ENCODE peak calls at places on chromosomes 12 and 14, in nine cellular contexts. One of them, this sample, is unnamed.

GRCh38 chr14:95480109-95480886 is 36.2 kb downstream of the SYNE3 start:
- DNase-seq in breast epithelium: no peak
- DNase-seq in hepatocyte: no peak
- DNase-seq in Calu3: no peak
- DNase-seq in lower lobe of right lung: no peak
- DNase-seq in heart left ventricle: peak
- DNase-seq in mesothelial cell of epicardium: no peak
- DNase-seq in GM06990: peak
- DNase-seq in cardiac fibroblast: peak
- DNase-seq in this sample: no peak

GRCh38 chr14:90624228-90624627 is 192.0 kb downstream of the TTC7B start:
- DNase-seq in breast epithelium: peak
- DNase-seq in hepatocyte: no peak
- DNase-seq in Calu3: peak
- DNase-seq in lower lobe of right lung: no peak
- DNase-seq in heart left ventricle: peak
- DNase-seq in mesothelial cell of epicardium: no peak
- DNase-seq in GM06990: no peak
- DNase-seq in cardiac fibroblast: no peak
- DNase-seq in this sample: no peak

GRCh38 chr12:101566318-101566717 is 28.5 kb upstream of the MYBPC1 start:
- DNase-seq in breast epithelium: no peak
- DNase-seq in hepatocyte: no peak
- DNase-seq in Calu3: peak
- DNase-seq in lower lobe of right lung: no peak
- DNase-seq in heart left ventricle: no peak
- DNase-seq in mesothelial cell of epicardium: no peak
- DNase-seq in GM06990: no peak
- DNase-seq in cardiac fibroblast: no peak
- DNase-seq in this sample: no peak

GRCh38 chr12:54033106-54033979 is 493 bp downstream of the HOXC5 start:
- DNase-seq in breast epithelium: no peak
- DNase-seq in hepatocyte: peak
- DNase-seq in Calu3: peak
- DNase-seq in lower lobe of right lung: no peak
- DNase-seq in heart left ventricle: no peak
- DNase-seq in mesothelial cell of epicardium: peak
- DNase-seq in GM06990: no peak
- DNase-seq in cardiac fibroblast: no peak
- DNase-seq in this sample: no peak

GRCh38 chr12:2097617-2098016 is 44.8 kb downstream of the CACNA1C start:
- DNase-seq in breast epithelium: no peak
- DNase-seq in hepatocyte: no peak
- DNase-seq in Calu3: no peak
- DNase-seq in lower lobe of right lung: no peak
- DNase-seq in heart left ventricle: no peak
- DNase-seq in mesothelial cell of epicardium: no peak
- DNase-seq in GM06990: no peak
- DNase-seq in cardiac fibroblast: no peak
- DNase-seq in this sample: no peak

GRCh38 chr12:2803635-2804380 is 8.7 kb upstream of the ITFG2 start:
- DNase-seq in breast epithelium: no peak
- DNase-seq in hepatocyte: no peak
- DNase-seq in Calu3: no peak
- DNase-seq in lower lobe of right lung: no peak
- DNase-seq in heart left ventricle: no peak
- DNase-seq in mesothelial cell of epicardium: no peak
- DNase-seq in GM06990: no peak
- DNase-seq in cardiac fibroblast: no peak
- DNase-seq in this sample: no peak

GRCh38 chr14:47154276-47154797 is 502.8 kb upstream of the RPL10L start:
- DNase-seq in breast epithelium: no peak
- DNase-seq in hepatocyte: no peak
- DNase-seq in Calu3: no peak
- DNase-seq in lower lobe of right lung: no peak
- DNase-seq in heart left ventricle: no peak
- DNase-seq in mesothelial cell of epicardium: no peak
- DNase-seq in GM06990: no peak
- DNase-seq in cardiac fibroblast: no peak
- DNase-seq in this sample: no peak

GRCh38 chr14:77867476-77867875 is 67.6 kb downstream of the ADCK1 start:
- DNase-seq in breast epithelium: no peak
- DNase-seq in hepatocyte: no peak
- DNase-seq in Calu3: no peak
- DNase-seq in lower lobe of right lung: no peak
- DNase-seq in heart left ventricle: no peak
- DNase-seq in mesothelial cell of epicardium: no peak
- DNase-seq in GM06990: no peak
- DNase-seq in cardiac fibroblast: no peak
- DNase-seq in this sample: no peak

GRCh38 chr12:2959508-2960431 is 573 bp downstream of the TEAD4 start:
- DNase-seq in breast epithelium: no peak
- DNase-seq in hepatocyte: peak
- DNase-seq in Calu3: peak
- DNase-seq in lower lobe of right lung: peak
- DNase-seq in heart left ventricle: peak
- DNase-seq in mesothelial cell of epicardium: peak
- DNase-seq in GM06990: no peak
- DNase-seq in cardiac fibroblast: peak
- DNase-seq in this sample: peak

GRCh38 chr14:68522510-68523325 is 270.1 kb downstream of the ZFP36L1 start:
- DNase-seq in breast epithelium: no peak
- DNase-seq in hepatocyte: no peak
- DNase-seq in Calu3: no peak
- DNase-seq in lower lobe of right lung: no peak
- DNase-seq in heart left ventricle: no peak
- DNase-seq in mesothelial cell of epicardium: no peak
- DNase-seq in GM06990: no peak
- DNase-seq in cardiac fibroblast: peak
- DNase-seq in this sample: no peak

GRCh38 chr14:100651999-100652508 is 64.8 kb upstream of the BEGAIN start:
- DNase-seq in breast epithelium: no peak
- DNase-seq in hepatocyte: no peak
- DNase-seq in Calu3: no peak
- DNase-seq in lower lobe of right lung: no peak
- DNase-seq in heart left ventricle: no peak
- DNase-seq in mesothelial cell of epicardium: no peak
- DNase-seq in GM06990: no peak
- DNase-seq in cardiac fibroblast: no peak
- DNase-seq in this sample: no peak

GRCh38 chr12:47820631-47821345 is 1.1 kb upstream of the HDAC7 start:
- DNase-seq in breast epithelium: peak
- DNase-seq in hepatocyte: peak
- DNase-seq in Calu3: peak
- DNase-seq in lower lobe of right lung: peak
- DNase-seq in heart left ventricle: peak
- DNase-seq in mesothelial cell of epicardium: peak
- DNase-seq in GM06990: no peak
- DNase-seq in cardiac fibroblast: peak
- DNase-seq in this sample: peak

GRCh38 chr12:171743-172705 is 41.9 kb downstream of the SLC6A12 start:
- DNase-seq in breast epithelium: no peak
- DNase-seq in hepatocyte: no peak
- DNase-seq in Calu3: no peak
- DNase-seq in lower lobe of right lung: no peak
- DNase-seq in heart left ventricle: peak
- DNase-seq in mesothelial cell of epicardium: no peak
- DNase-seq in GM06990: no peak
- DNase-seq in cardiac fibroblast: no peak
- DNase-seq in this sample: no peak

GRCh38 chr14:99875421-99875820 is 82.2 kb downstream of the EML1 start:
- DNase-seq in breast epithelium: no peak
- DNase-seq in hepatocyte: no peak
- DNase-seq in Calu3: no peak
- DNase-seq in lower lobe of right lung: no peak
- DNase-seq in heart left ventricle: no peak
- DNase-seq in mesothelial cell of epicardium: no peak
- DNase-seq in GM06990: no peak
- DNase-seq in cardiac fibroblast: peak
- DNase-seq in this sample: no peak

GRCh38 chr12:75722714-75723200 is 211.3 kb upstream of the KRR1 start:
- DNase-seq in breast epithelium: no peak
- DNase-seq in hepatocyte: peak
- DNase-seq in Calu3: peak
- DNase-seq in lower lobe of right lung: no peak
- DNase-seq in heart left ventricle: peak
- DNase-seq in mesothelial cell of epicardium: no peak
- DNase-seq in GM06990: peak
- DNase-seq in cardiac fibroblast: peak
- DNase-seq in this sample: no peak

GRCh38 chr12:102478416-102479098 is 1.8 kb downstream of the IGF1 start:
- DNase-seq in breast epithelium: no peak
- DNase-seq in hepatocyte: peak
- DNase-seq in Calu3: no peak
- DNase-seq in lower lobe of right lung: no peak
- DNase-seq in heart left ventricle: no peak
- DNase-seq in mesothelial cell of epicardium: no peak
- DNase-seq in GM06990: peak
- DNase-seq in cardiac fibroblast: no peak
- DNase-seq in this sample: no peak

GRCh38 chr12:102172436-102172835 is 25.2 kb downstream of the PMCH start:
- DNase-seq in breast epithelium: no peak
- DNase-seq in hepatocyte: no peak
- DNase-seq in Calu3: no peak
- DNase-seq in lower lobe of right lung: no peak
- DNase-seq in heart left ventricle: no peak
- DNase-seq in mesothelial cell of epicardium: no peak
- DNase-seq in GM06990: no peak
- DNase-seq in cardiac fibroblast: peak
- DNase-seq in this sample: no peak

DNA sequence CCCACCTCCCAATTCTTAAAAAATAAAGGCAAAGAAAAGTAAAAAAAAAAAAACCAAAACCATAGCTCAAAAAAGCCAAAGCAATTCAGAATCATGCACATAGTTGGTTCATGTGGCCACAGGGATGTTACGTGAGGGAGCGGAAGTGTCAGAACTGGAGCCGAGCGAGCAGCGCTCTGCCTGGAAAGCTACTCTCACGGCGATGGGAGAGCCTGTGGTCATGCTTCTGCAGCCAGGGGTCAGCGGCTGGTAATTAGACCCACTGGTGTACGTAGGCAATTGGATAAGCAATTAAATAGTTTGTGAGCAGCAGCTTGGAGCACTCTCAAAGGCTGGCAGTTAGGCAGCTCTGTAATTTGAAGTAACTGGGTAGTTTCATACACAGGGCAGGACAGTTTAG is 58.1 kb downstream of the TRHDE start:
- DNase-seq in breast epithelium: no peak
- DNase-seq in hepatocyte: peak
- DNase-seq in Calu3: no peak
- DNase-seq in lower lobe of right lung: no peak
- DNase-seq in heart left ventricle: no peak
- DNase-seq in mesothelial cell of epicardium: no peak
- DNase-seq in GM06990: no peak
- DNase-seq in cardiac fibroblast: no peak
- DNase-seq in this sample: no peak
- TF ChIP-seq CTCF in breast epithelium: no peak
- TF ChIP-seq CTCF in hepatocyte: no peak
- TF ChIP-seq CTCF in Calu3: no peak
- TF ChIP-seq CTCF in lower lobe of right lung: no peak
- TF ChIP-seq CTCF in heart left ventricle: no peak
- TF ChIP-seq CTCF in mesothelial cell of epicardium: no peak
- TF ChIP-seq CTCF in GM06990: no peak
- TF ChIP-seq CTCF in cardiac fibroblast: no peak
- TF ChIP-seq CTCF in this sample: no peak

GRCh38 chr12:17283563-17283962 is 677.6 kb upstream of the LMO3 start:
- DNase-seq in breast epithelium: no peak
- DNase-seq in hepatocyte: no peak
- DNase-seq in Calu3: no peak
- DNase-seq in lower lobe of right lung: no peak
- DNase-seq in heart left ventricle: no peak
- DNase-seq in mesothelial cell of epicardium: no peak
- DNase-seq in GM06990: no peak
- DNase-seq in cardiac fibroblast: no peak
- DNase-seq in this sample: no peak

GRCh38 chr12:17276196-17276595 is 670.2 kb upstream of the LMO3 start:
- DNase-seq in breast epithelium: no peak
- DNase-seq in hepatocyte: no peak
- DNase-seq in Calu3: no peak
- DNase-seq in lower lobe of right lung: no peak
- DNase-seq in heart left ventricle: no peak
- DNase-seq in mesothelial cell of epicardium: no peak
- DNase-seq in GM06990: no peak
- DNase-seq in cardiac fibroblast: no peak
- DNase-seq in this sample: no peak

GRCh38 chr12:17284873-17285272 is 678.9 kb upstream of the LMO3 start:
- DNase-seq in breast epithelium: no peak
- DNase-seq in hepatocyte: no peak
- DNase-seq in Calu3: no peak
- DNase-seq in lower lobe of right lung: no peak
- DNase-seq in heart left ventricle: no peak
- DNase-seq in mesothelial cell of epicardium: no peak
- DNase-seq in GM06990: no peak
- DNase-seq in cardiac fibroblast: no peak
- DNase-seq in this sample: no peak

DNA sequence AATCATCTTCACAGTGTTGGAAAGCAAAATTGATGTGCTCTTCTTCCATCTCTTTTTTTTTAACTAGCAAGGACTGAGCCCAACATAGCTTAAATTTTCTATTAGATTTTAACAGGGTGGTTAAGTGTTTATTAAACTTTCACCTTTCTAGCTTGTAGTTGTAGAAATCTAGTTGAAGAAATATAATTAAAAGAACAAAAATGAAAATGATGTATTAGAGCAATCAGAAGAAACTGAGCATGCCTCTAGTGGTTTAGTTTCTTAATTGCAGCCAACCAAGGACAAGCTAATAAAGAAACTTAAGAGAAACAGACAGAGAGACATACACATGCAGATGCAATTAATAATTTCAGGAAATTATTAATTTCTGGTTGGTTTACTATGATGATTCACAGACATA is 673.0 kb upstream of the LMO3 start:
- DNase-seq in breast epithelium: no peak
- DNase-seq in hepatocyte: no peak
- DNase-seq in Calu3: no peak
- DNase-seq in lower lobe of right lung: no peak
- DNase-seq in heart left ventricle: no peak
- DNase-seq in mesothelial cell of epicardium: no peak
- DNase-seq in GM06990: no peak
- DNase-seq in cardiac fibroblast: no peak
- DNase-seq in this sample: no peak
- TF ChIP-seq CTCF in breast epithelium: no peak
- TF ChIP-seq CTCF in hepatocyte: peak
- TF ChIP-seq CTCF in Calu3: no peak
- TF ChIP-seq CTCF in lower lobe of right lung: no peak
- TF ChIP-seq CTCF in heart left ventricle: no peak
- TF ChIP-seq CTCF in mesothelial cell of epicardium: no peak
- TF ChIP-seq CTCF in GM06990: no peak
- TF ChIP-seq CTCF in cardiac fibroblast: no peak
- TF ChIP-seq CTCF in this sample: peak

GRCh38 chr12:109998904-109999648 is at the start of gene ANKRD13A:
- DNase-seq in breast epithelium: peak
- DNase-seq in hepatocyte: peak
- DNase-seq in Calu3: peak
- DNase-seq in lower lobe of right lung: peak
- DNase-seq in heart left ventricle: peak
- DNase-seq in mesothelial cell of epicardium: peak
- DNase-seq in GM06990: peak
- DNase-seq in cardiac fibroblast: peak
- DNase-seq in this sample: peak
- TF ChIP-seq CTCF in breast epithelium: no peak
- TF ChIP-seq CTCF in hepatocyte: no peak
- TF ChIP-seq CTCF in Calu3: no peak
- TF ChIP-seq CTCF in lower lobe of right lung: no peak
- TF ChIP-seq CTCF in heart left ventricle: no peak
- TF ChIP-seq CTCF in mesothelial cell of epicardium: no peak
- TF ChIP-seq CTCF in GM06990: no peak
- TF ChIP-seq CTCF in cardiac fibroblast: no peak
- TF ChIP-seq CTCF in this sample: no peak

GRCh38 chr12:66103011-66103913 is 27.3 kb downstream of the LLPH start:
- DNase-seq in breast epithelium: no peak
- DNase-seq in hepatocyte: no peak
- DNase-seq in Calu3: peak
- DNase-seq in lower lobe of right lung: no peak
- DNase-seq in heart left ventricle: no peak
- DNase-seq in mesothelial cell of epicardium: no peak
- DNase-seq in GM06990: no peak
- DNase-seq in cardiac fibroblast: no peak
- DNase-seq in this sample: no peak
- TF ChIP-seq CTCF in breast epithelium: no peak
- TF ChIP-seq CTCF in hepatocyte: no peak
- TF ChIP-seq CTCF in Calu3: no peak
- TF ChIP-seq CTCF in lower lobe of right lung: no peak
- TF ChIP-seq CTCF in heart left ventricle: no peak
- TF ChIP-seq CTCF in mesothelial cell of epicardium: no peak
- TF ChIP-seq CTCF in GM06990: peak
- TF ChIP-seq CTCF in cardiac fibroblast: no peak
- TF ChIP-seq CTCF in this sample: no peak

This sample was measured in endothelial cell.